ENCODE peak calls at places on chromosomes 3 and 15, in four cellular contexts. D is iPS-NIHi11; T is transverse colon; F is activated CD4-positive, alpha-beta T cell treated with anti-CD3 and anti-CD28 coated beads, Interleukin-2, amount 50 U/mL, for 1 hour. S is an unnamed sample.

GRCh38 chr15:101545548-101546505 is 56.3 kb upstream of the PCSK6 start:
- DNase-seq in D (no peak), T (no peak), F (no peak), S (no peak)

GRCh38 chr3:165895919-165896318 is 58.7 kb upstream of the BCHE start:
- DNase-seq in D (peak), T (no peak), F (no peak), S (no peak)

GRCh38 chr3:185824467-185825378 is at the start of gene IGF2BP2:
- DNase-seq in D (peak), T (peak), F (peak), S (peak)

GRCh38 chr3:144497452-144497851 is 525.8 kb downstream of the DIPK2A start:
- DNase-seq in D (no peak), T (no peak), F (no peak), S (no peak)

GRCh38 chr3:184639351-184639750 is 72.5 kb downstream of the MAGEF1 start:
- DNase-seq in D (no peak), T (no peak), F (no peak), S (no peak)

GRCh38 chr3:635393-635792 is 438.8 kb downstream of the CHL1 start:
- DNase-seq in D (no peak), T (no peak), F (no peak), S (no peak)

GRCh38 chr3:32229565-32229964 is 8.9 kb upstream of the CMTM8 start:
- DNase-seq in D (no peak), T (no peak), F (no peak), S (no peak)

GRCh38 chr3:31041161-31041978 is 146.9 kb upstream of the GADL1 start:
- DNase-seq in D (peak), T (no peak), F (no peak), S (peak)

S was measured in HFFc6.